ENCODE peak calls at places on chromosomes 12 and 14, in seven cellular contexts. G, A, U, Y, R, H and Z are unnamed samples.

GRCh38 chr14:75323571-75323970 is 44.9 kb downstream of the FOS start:
- DNase-seq in G (no peak), A (no peak), U (no peak), Y (no peak), R (no peak), H (no peak), Z (no peak)

GRCh38 chr14:63891148-63891964 is 38.6 kb downstream of the SYNE2 start:
- DNase-seq in G (no peak), A (peak), U (peak), Y (no peak), R (no peak), H (no peak), Z (no peak)

GRCh38 chr14:65098586-65098985 is 3.7 kb downstream of the MAX start:
- DNase-seq in G (no peak), A (no peak), U (no peak), Y (no peak), R (peak), H (peak), Z (peak)

GRCh38 chr12:115093261-115093660 is 409.3 kb upstream of the TBX3 start:
- DNase-seq in G (no peak), A (no peak), U (no peak), Y (no peak), R (no peak), H (no peak), Z (no peak)

GRCh38 chr12:47808049-47808448 is 11.7 kb downstream of the HDAC7 start:
- DNase-seq in G (peak), A (no peak), U (peak), Y (no peak), R (peak), H (peak), Z (peak)

GRCh38 chr12:70982991-70983390 is 62.5 kb upstream of the PTPRR start:
- DNase-seq in G (no peak), A (peak), U (no peak), Y (no peak), R (no peak), H (no peak), Z (no peak)

GRCh38 chr12:104733717-104734175 is 224.3 kb downstream of the SLC41A2 start:
- DNase-seq in G (no peak), A (peak), U (peak), Y (no peak), R (peak), H (peak), Z (peak)

GRCh38 chr12:80531646-80532045 is 87.6 kb downstream of the PTPRQ start:
- DNase-seq in G (no peak), A (no peak), U (no peak), Y (no peak), R (no peak), H (no peak), Z (no peak)

GRCh38 chr14:72741836-72742681 is 151.8 kb downstream of the DPF3 start:
- DNase-seq in G (no peak), A (no peak), U (peak), Y (no peak), R (no peak), H (no peak), Z (no peak)

GRCh38 chr12:47874316-47874715 is 30.5 kb downstream of the VDR start:
- DNase-seq in G (no peak), A (no peak), U (no peak), Y (no peak), R (no peak), H (no peak), Z (no peak)

GRCh38 chr14:22552001-22552826 is 36.8 kb downstream of the DAD1 start:
- DNase-seq in G (no peak), A (no peak), U (no peak), Y (no peak), R (no peak), H (no peak), Z (no peak)

GRCh38 chr14:104874110-104874531 is 9.1 kb downstream of the CEP170B start:
- DNase-seq in G (peak), A (no peak), U (no peak), Y (no peak), R (no peak), H (no peak), Z (no peak)

GRCh38 chr14:60163741-60164140 is 1.5 kb downstream of the DHRS7 start:
- DNase-seq in G (no peak), A (no peak), U (peak), Y (no peak), R (no peak), H (no peak), Z (no peak)

GRCh38 chr14:51004352-51004800 is 60.1 kb upstream of the PYGL start:
- DNase-seq in G (no peak), A (peak), U (no peak), Y (no peak), R (no peak), H (no peak), Z (no peak)

GRCh38 chr12:61504396-61505115 is 755.6 kb upstream of the USP15 start:
- DNase-seq in G (no peak), A (no peak), U (peak), Y (no peak), R (no peak), H (no peak), Z (no peak)

GRCh38 chr12:61502179-61502578 is 758.0 kb upstream of the USP15 start:
- DNase-seq in G (no peak), A (no peak), U (no peak), Y (no peak), R (no peak), H (no peak), Z (no peak)
- TF ChIP-seq CTCF in G (no peak), A (no peak), U (no peak), Y (no peak), R (no peak), H (no peak), Z (no peak)

GRCh38 chr12:7711133-7711532 is at the start of gene DPPA3:
- DNase-seq in G (no peak), A (no peak), U (no peak), Y (no peak), R (no peak), H (no peak), Z (no peak)

GRCh38 chr12:7712841-7713442 is 1.7 kb downstream of the DPPA3 start:
- DNase-seq in G (no peak), A (no peak), U (peak), Y (no peak), R (no peak), H (no peak), Z (no peak)

GRCh38 chr12:7716391-7716790 is 5.2 kb downstream of the DPPA3 start:
- DNase-seq in G (no peak), A (no peak), U (peak), Y (no peak), R (no peak), H (no peak), Z (peak)
- TF ChIP-seq CTCF in G (peak), A (peak), U (peak), Y (no peak), R (no peak), H (no peak), Z (peak)

DNA sequence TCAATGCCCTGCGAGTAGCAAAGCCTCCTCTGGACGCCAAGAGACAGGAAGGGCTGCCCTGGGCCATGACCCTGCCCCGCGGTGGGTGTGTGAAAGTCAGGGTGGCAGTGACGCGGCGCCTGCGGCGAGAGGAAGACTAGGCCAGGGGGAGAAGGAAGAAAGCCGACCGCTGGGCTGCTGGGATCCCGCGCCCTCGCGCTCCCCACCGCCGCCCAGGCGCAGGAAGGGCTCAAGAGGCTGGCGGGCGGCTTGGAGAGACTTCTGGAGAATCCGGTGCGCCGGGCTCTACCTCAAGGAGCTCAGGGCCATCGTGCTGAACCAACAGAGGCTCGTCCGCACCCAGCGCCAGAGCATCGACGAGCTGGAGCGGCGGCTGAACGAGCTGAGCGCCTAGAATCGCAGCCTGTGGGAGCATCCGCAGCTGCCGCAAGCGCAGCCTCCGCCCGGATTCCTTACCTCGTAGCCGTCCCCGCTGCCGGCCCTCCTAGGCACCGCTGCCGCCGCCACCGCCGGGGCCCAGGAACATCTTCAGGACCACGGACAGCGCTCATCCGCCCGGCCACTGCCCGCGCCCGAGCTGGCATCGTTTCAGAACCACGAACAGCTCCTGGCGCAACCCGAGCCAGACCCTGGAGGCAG is 105.0 kb upstream of the PRB2 start:
- DNase-seq in G (peak), A (peak), U (peak), Y (peak), R (peak), H (peak), Z (peak)
- TF ChIP-seq CTCF in G (no peak), A (no peak), U (no peak), Y (no peak), R (no peak), H (no peak), Z (no peak)

GRCh38 chr12:51372021-51372420 is 19.2 kb downstream of the GALNT6 start:
- DNase-seq in G (no peak), A (no peak), U (no peak), Y (no peak), R (no peak), H (no peak), Z (no peak)
- TF ChIP-seq CTCF in G (peak), A (no peak), U (no peak), Y (no peak), R (no peak), H (no peak), Z (no peak)